ENCODE peak calls at places on chromosome 10, in ten cellular contexts. One of them, this sample, is unnamed.

GRCh38 chr10:58967551-58968418 is 208.7 kb upstream of the PHYHIPL start:
- DNase-seq in SK-N-SH: peak; percentile 58
- DNase-seq in fibroblast of lung: no peak
- DNase-seq in psoas muscle: no peak
- DNase-seq in naive thymus-derived CD4-positive, alpha-beta T cell: no peak
- DNase-seq in effector memory CD4-positive, alpha-beta T cell: no peak
- DNase-seq in tibial artery: no peak
- DNase-seq in brain microvascular endothelial cell: no peak
- DNase-seq in heart right ventricle: peak; percentile 30
- DNase-seq in PC-9: peak; percentile 75
- DNase-seq in this sample: no peak

GRCh38 chr10:116115233-116115632 is 157.8 kb downstream of the GFRA1 start:
- DNase-seq in psoas muscle: no peak
- DNase-seq in PC-9: no peak
- DNase-seq in heart right ventricle: no peak
- DNase-seq in naive thymus-derived CD4-positive, alpha-beta T cell: no peak
- DNase-seq in fibroblast of lung: no peak
- DNase-seq in SK-N-SH: no peak
- DNase-seq in tibial artery: no peak
- DNase-seq in brain microvascular endothelial cell: no peak
- DNase-seq in effector memory CD4-positive, alpha-beta T cell: no peak
- DNase-seq in this sample: no peak

GRCh38 chr10:77493851-77494788 is 143.5 kb downstream of the KCNMA1 start:
- DNase-seq in effector memory CD4-positive, alpha-beta T cell: no peak
- DNase-seq in heart right ventricle: no peak
- DNase-seq in psoas muscle: no peak
- DNase-seq in SK-N-SH: peak; percentile 69
- DNase-seq in brain microvascular endothelial cell: no peak
- DNase-seq in tibial artery: no peak
- DNase-seq in fibroblast of lung: peak; percentile 79
- DNase-seq in PC-9: no peak
- DNase-seq in naive thymus-derived CD4-positive, alpha-beta T cell: no peak
- DNase-seq in this sample: no peak

GRCh38 chr10:8034666-8035640 is 19.5 kb upstream of the GATA3 start:
- DNase-seq in naive thymus-derived CD4-positive, alpha-beta T cell: no peak
- DNase-seq in brain microvascular endothelial cell: no peak
- DNase-seq in effector memory CD4-positive, alpha-beta T cell: no peak
- DNase-seq in fibroblast of lung: no peak
- DNase-seq in tibial artery: no peak
- DNase-seq in PC-9: no peak
- DNase-seq in SK-N-SH: peak; percentile 61
- DNase-seq in psoas muscle: no peak
- DNase-seq in heart right ventricle: no peak
- DNase-seq in this sample: no peak

GRCh38 chr10:132707121-132707775 is 78.7 kb downstream of the NKX6-2 start:
- DNase-seq in SK-N-SH: no peak
- DNase-seq in heart right ventricle: no peak
- DNase-seq in fibroblast of lung: no peak
- DNase-seq in psoas muscle: no peak
- DNase-seq in PC-9: no peak
- DNase-seq in tibial artery: no peak
- DNase-seq in naive thymus-derived CD4-positive, alpha-beta T cell: no peak
- DNase-seq in effector memory CD4-positive, alpha-beta T cell: no peak
- DNase-seq in brain microvascular endothelial cell: no peak
- DNase-seq in this sample: no peak

GRCh38 chr10:3091346-3091787 is 24.0 kb downstream of the PFKP start:
- DNase-seq in psoas muscle: no peak
- DNase-seq in naive thymus-derived CD4-positive, alpha-beta T cell: no peak
- DNase-seq in fibroblast of lung: peak; percentile 92
- DNase-seq in effector memory CD4-positive, alpha-beta T cell: no peak
- DNase-seq in PC-9: peak; percentile 86
- DNase-seq in brain microvascular endothelial cell: peak; percentile 95
- DNase-seq in SK-N-SH: no peak
- DNase-seq in tibial artery: no peak
- DNase-seq in heart right ventricle: no peak
- DNase-seq in this sample: no peak

GRCh38 chr10:132848306-132848705 is 62.4 kb upstream of the NKX6-2 start:
- DNase-seq in fibroblast of lung: no peak
- DNase-seq in SK-N-SH: peak; percentile 54
- DNase-seq in brain microvascular endothelial cell: no peak
- DNase-seq in naive thymus-derived CD4-positive, alpha-beta T cell: no peak
- DNase-seq in psoas muscle: no peak
- DNase-seq in heart right ventricle: peak; percentile 8
- DNase-seq in tibial artery: no peak
- DNase-seq in PC-9: no peak
- DNase-seq in effector memory CD4-positive, alpha-beta T cell: no peak
- DNase-seq in this sample: peak; percentile 21

GRCh38 chr10:81564143-81564542 is 310.9 kb upstream of the NRG3 start:
- DNase-seq in heart right ventricle: no peak
- DNase-seq in brain microvascular endothelial cell: no peak
- DNase-seq in PC-9: no peak
- DNase-seq in tibial artery: no peak
- DNase-seq in naive thymus-derived CD4-positive, alpha-beta T cell: no peak
- DNase-seq in SK-N-SH: no peak
- DNase-seq in fibroblast of lung: no peak
- DNase-seq in effector memory CD4-positive, alpha-beta T cell: no peak
- DNase-seq in psoas muscle: no peak
- DNase-seq in this sample: no peak

GRCh38 chr10:119209050-119209735 is 1.8 kb downstream of the GRK5 start:
- DNase-seq in SK-N-SH: peak; percentile 71
- DNase-seq in heart right ventricle: peak; percentile 61
- DNase-seq in effector memory CD4-positive, alpha-beta T cell: peak; percentile 41
- DNase-seq in naive thymus-derived CD4-positive, alpha-beta T cell: peak; percentile 50
- DNase-seq in PC-9: peak; percentile 9
- DNase-seq in brain microvascular endothelial cell: peak; percentile 56
- DNase-seq in tibial artery: peak; percentile 77
- DNase-seq in psoas muscle: peak; percentile 71
- DNase-seq in fibroblast of lung: peak; percentile 86
- DNase-seq in this sample: no peak

GRCh38 chr10:127012769-127013152 is 107.5 kb downstream of the DOCK1 start:
- DNase-seq in effector memory CD4-positive, alpha-beta T cell: no peak
- DNase-seq in PC-9: peak; percentile 83
- DNase-seq in fibroblast of lung: peak; percentile 12
- DNase-seq in naive thymus-derived CD4-positive, alpha-beta T cell: no peak
- DNase-seq in brain microvascular endothelial cell: no peak
- DNase-seq in tibial artery: peak; percentile 36
- DNase-seq in SK-N-SH: no peak
- DNase-seq in heart right ventricle: peak; percentile 78
- DNase-seq in psoas muscle: peak; percentile 60
- DNase-seq in this sample: peak; percentile 38

GRCh38 chr10:46285300-46285699 is 1.5 kb upstream of the ANTXRL start:
- DNase-seq in PC-9: no peak
- DNase-seq in SK-N-SH: no peak
- DNase-seq in heart right ventricle: no peak
- DNase-seq in naive thymus-derived CD4-positive, alpha-beta T cell: no peak
- DNase-seq in brain microvascular endothelial cell: no peak
- DNase-seq in fibroblast of lung: no peak
- DNase-seq in psoas muscle: no peak
- DNase-seq in effector memory CD4-positive, alpha-beta T cell: no peak
- DNase-seq in tibial artery: no peak
- DNase-seq in this sample: no peak
- H3K27ac ChIP-seq in PC-9: peak overlapping the region; percentile 57
- H3K27ac ChIP-seq in SK-N-SH: no peak overlapping the region
- H3K27ac ChIP-seq in heart right ventricle: no peak overlapping the region
- H3K27ac ChIP-seq in naive thymus-derived CD4-positive, alpha-beta T cell: peak overlapping the region; percentile 65
- H3K27ac ChIP-seq in brain microvascular endothelial cell: no peak overlapping the region
- H3K27ac ChIP-seq in fibroblast of lung: peak overlapping the region; percentile 43
- H3K27ac ChIP-seq in psoas muscle: no peak overlapping the region
- H3K27ac ChIP-seq in effector memory CD4-positive, alpha-beta T cell: no peak overlapping the region
- H3K27ac ChIP-seq in tibial artery: peak overlapping the region; percentile 80
- H3K27ac ChIP-seq in this sample: no peak overlapping the region

GRCh38 chr10:86300399-86300925 is 66.1 kb downstream of the GRID1 start:
- DNase-seq in PC-9: no peak
- DNase-seq in heart right ventricle: no peak
- DNase-seq in brain microvascular endothelial cell: no peak
- DNase-seq in naive thymus-derived CD4-positive, alpha-beta T cell: no peak
- DNase-seq in tibial artery: no peak
- DNase-seq in fibroblast of lung: no peak
- DNase-seq in SK-N-SH: no peak
- DNase-seq in psoas muscle: no peak
- DNase-seq in effector memory CD4-positive, alpha-beta T cell: no peak
- DNase-seq in this sample: peak; percentile 31
- H3K27me3 ChIP-seq in PC-9: peaks cover 11% of the 10 kb centered on the region
- H3K27me3 ChIP-seq in heart right ventricle: no peaks in the 10 kb centered on the region
- H3K27me3 ChIP-seq in brain microvascular endothelial cell: no peaks in the 10 kb centered on the region
- H3K27me3 ChIP-seq in naive thymus-derived CD4-positive, alpha-beta T cell: no peaks in the 10 kb centered on the region
- H3K27me3 ChIP-seq in tibial artery: no peaks in the 10 kb centered on the region
- H3K27me3 ChIP-seq in fibroblast of lung: no peaks in the 10 kb centered on the region
- H3K27me3 ChIP-seq in SK-N-SH: no peaks in the 10 kb centered on the region
- H3K27me3 ChIP-seq in psoas muscle: peaks cover 12% of the 10 kb centered on the region
- H3K27me3 ChIP-seq in effector memory CD4-positive, alpha-beta T cell: no peaks in the 10 kb centered on the region
- H3K27me3 ChIP-seq in this sample: no peaks in the 10 kb centered on the region

DNA sequence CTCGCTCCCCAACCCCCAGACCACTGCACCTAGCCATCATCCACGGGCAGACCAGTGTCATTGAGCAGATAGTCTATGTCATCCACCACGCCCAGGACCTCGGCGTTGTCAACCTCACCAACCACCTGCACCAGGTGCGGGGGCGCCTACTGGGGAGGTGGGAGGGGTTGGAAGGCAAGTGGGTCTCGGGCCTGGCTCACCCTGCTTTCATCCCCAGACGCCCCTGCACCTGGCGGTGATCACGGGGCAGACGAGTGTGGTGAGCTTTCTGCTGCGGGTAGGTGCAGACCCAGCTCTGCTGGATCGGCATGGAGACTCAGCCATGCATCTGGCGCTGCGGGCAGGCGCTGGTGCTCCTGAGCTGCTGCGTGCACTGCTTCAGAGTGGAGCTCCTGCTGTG is 4.6 kb downstream of the NFKB2 start:
- DNase-seq in tibial artery: no peak
- DNase-seq in SK-N-SH: no peak
- DNase-seq in effector memory CD4-positive, alpha-beta T cell: no peak
- DNase-seq in psoas muscle: no peak
- DNase-seq in fibroblast of lung: no peak
- DNase-seq in PC-9: no peak
- DNase-seq in brain microvascular endothelial cell: no peak
- DNase-seq in heart right ventricle: no peak
- DNase-seq in naive thymus-derived CD4-positive, alpha-beta T cell: no peak
- DNase-seq in this sample: no peak
- H3K36me3 ChIP-seq in tibial artery: peaks cover 20% of the 10 kb centered on the region
- H3K36me3 ChIP-seq in SK-N-SH: no peaks in the 10 kb centered on the region
- H3K36me3 ChIP-seq in effector memory CD4-positive, alpha-beta T cell: peaks cover 53% of the 10 kb centered on the region
- H3K36me3 ChIP-seq in psoas muscle: no peaks in the 10 kb centered on the region
- H3K36me3 ChIP-seq in fibroblast of lung: peaks cover 6% of the 10 kb centered on the region
- H3K36me3 ChIP-seq in PC-9: no peaks in the 10 kb centered on the region
- H3K36me3 ChIP-seq in brain microvascular endothelial cell: peaks cover 22% of the 10 kb centered on the region
- H3K36me3 ChIP-seq in heart right ventricle: no peaks in the 10 kb centered on the region
- H3K36me3 ChIP-seq in naive thymus-derived CD4-positive, alpha-beta T cell: peaks cover 9% of the 10 kb centered on the region
- H3K36me3 ChIP-seq in this sample: peaks cover 18% of the 10 kb centered on the region

GRCh38 chr10:29649561-29650551 is 15.1 kb upstream of the SVIL start:
- DNase-seq in psoas muscle: no peak
- DNase-seq in heart right ventricle: no peak
- DNase-seq in tibial artery: no peak
- DNase-seq in brain microvascular endothelial cell: peak; percentile 85
- DNase-seq in PC-9: no peak
- DNase-seq in effector memory CD4-positive, alpha-beta T cell: no peak
- DNase-seq in fibroblast of lung: peak; percentile 81
- DNase-seq in SK-N-SH: no peak
- DNase-seq in naive thymus-derived CD4-positive, alpha-beta T cell: no peak
- DNase-seq in this sample: no peak
- H3K27ac ChIP-seq in psoas muscle: peak overlapping the region; percentile 94
- H3K27ac ChIP-seq in heart right ventricle: no peak overlapping the region
- H3K27ac ChIP-seq in tibial artery: peak overlapping the region; percentile 77
- H3K27ac ChIP-seq in brain microvascular endothelial cell: peak overlapping the region; percentile 91
- H3K27ac ChIP-seq in PC-9: peak overlapping the region; percentile 32
- H3K27ac ChIP-seq in effector memory CD4-positive, alpha-beta T cell: no peak overlapping the region
- H3K27ac ChIP-seq in fibroblast of lung: peak overlapping the region; percentile 54
- H3K27ac ChIP-seq in SK-N-SH: no peak overlapping the region
- H3K27ac ChIP-seq in naive thymus-derived CD4-positive, alpha-beta T cell: no peak overlapping the region
- H3K27ac ChIP-seq in this sample: peak overlapping the region; percentile 15

GRCh38 chr10:46310143-46310514 is 23.3 kb downstream of the ANTXRL start:
- DNase-seq in SK-N-SH: no peak
- DNase-seq in psoas muscle: no peak
- DNase-seq in PC-9: no peak
- DNase-seq in naive thymus-derived CD4-positive, alpha-beta T cell: no peak
- DNase-seq in heart right ventricle: no peak
- DNase-seq in brain microvascular endothelial cell: no peak
- DNase-seq in effector memory CD4-positive, alpha-beta T cell: no peak
- DNase-seq in tibial artery: no peak
- DNase-seq in fibroblast of lung: no peak
- DNase-seq in this sample: no peak

GRCh38 chr10:46309511-46310142 is 22.8 kb downstream of the ANTXRL start:
- DNase-seq in PC-9: no peak
- DNase-seq in naive thymus-derived CD4-positive, alpha-beta T cell: no peak
- DNase-seq in tibial artery: no peak
- DNase-seq in SK-N-SH: no peak
- DNase-seq in psoas muscle: no peak
- DNase-seq in heart right ventricle: no peak
- DNase-seq in effector memory CD4-positive, alpha-beta T cell: no peak
- DNase-seq in fibroblast of lung: no peak
- DNase-seq in brain microvascular endothelial cell: no peak
- DNase-seq in this sample: no peak

GRCh38 chr10:46312953-46313352 is 26.2 kb downstream of the ANTXRL start:
- DNase-seq in naive thymus-derived CD4-positive, alpha-beta T cell: no peak
- DNase-seq in tibial artery: no peak
- DNase-seq in brain microvascular endothelial cell: no peak
- DNase-seq in psoas muscle: no peak
- DNase-seq in effector memory CD4-positive, alpha-beta T cell: no peak
- DNase-seq in fibroblast of lung: no peak
- DNase-seq in PC-9: no peak
- DNase-seq in heart right ventricle: no peak
- DNase-seq in SK-N-SH: no peak
- DNase-seq in this sample: peak; percentile 44

GRCh38 chr10:46310851-46311250 is 24.1 kb downstream of the ANTXRL start:
- DNase-seq in PC-9: no peak
- DNase-seq in fibroblast of lung: no peak
- DNase-seq in SK-N-SH: no peak
- DNase-seq in heart right ventricle: no peak
- DNase-seq in brain microvascular endothelial cell: no peak
- DNase-seq in effector memory CD4-positive, alpha-beta T cell: no peak
- DNase-seq in tibial artery: no peak
- DNase-seq in naive thymus-derived CD4-positive, alpha-beta T cell: no peak
- DNase-seq in psoas muscle: no peak
- DNase-seq in this sample: no peak

DNA sequence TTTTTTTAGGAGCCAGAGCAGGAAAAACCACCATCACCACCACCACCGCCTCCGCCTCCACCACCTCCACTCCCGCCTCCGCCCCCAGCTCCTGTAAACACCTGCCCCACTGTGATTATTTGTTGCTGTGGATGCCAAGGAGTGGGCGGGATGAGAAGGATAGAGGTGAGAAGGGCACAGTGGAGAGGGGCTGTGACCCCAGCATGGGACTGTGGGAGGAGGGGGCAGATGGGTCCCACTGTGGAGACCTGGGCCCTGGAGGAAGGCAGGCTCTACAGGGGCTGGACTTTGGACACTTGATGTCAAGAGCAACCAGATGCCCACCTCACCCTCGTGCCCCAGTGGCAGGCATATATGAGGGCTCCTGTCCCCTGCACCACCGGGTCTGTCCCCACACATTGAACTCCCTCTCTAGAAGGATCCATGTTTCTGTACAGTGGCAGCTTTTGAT is 24.7 kb downstream of the ANTXRL start:
- DNase-seq in heart right ventricle: no peak
- DNase-seq in brain microvascular endothelial cell: no peak
- DNase-seq in SK-N-SH: no peak
- DNase-seq in fibroblast of lung: no peak
- DNase-seq in PC-9: peak; percentile 72
- DNase-seq in naive thymus-derived CD4-positive, alpha-beta T cell: no peak
- DNase-seq in effector memory CD4-positive, alpha-beta T cell: no peak
- DNase-seq in psoas muscle: no peak
- DNase-seq in tibial artery: no peak
- DNase-seq in this sample: peak; percentile 38
- H3K27me3 ChIP-seq in heart right ventricle: no peaks in the 10 kb centered on the region
- H3K27me3 ChIP-seq in brain microvascular endothelial cell: peaks cover under 1% of the 10 kb centered on the region
- H3K27me3 ChIP-seq in SK-N-SH: no peaks in the 10 kb centered on the region
- H3K27me3 ChIP-seq in fibroblast of lung: peaks cover 6% of the 10 kb centered on the region
- H3K27me3 ChIP-seq in PC-9: no peaks in the 10 kb centered on the region
- H3K27me3 ChIP-seq in naive thymus-derived CD4-positive, alpha-beta T cell: no peaks in the 10 kb centered on the region
- H3K27me3 ChIP-seq in effector memory CD4-positive, alpha-beta T cell: no peaks in the 10 kb centered on the region
- H3K27me3 ChIP-seq in psoas muscle: no peaks in the 10 kb centered on the region
- H3K27me3 ChIP-seq in tibial artery: no peaks in the 10 kb centered on the region
- H3K27me3 ChIP-seq in this sample: no peaks in the 10 kb centered on the region